ENCODE peak calls at places on chromosomes 4 and X, in four cellular contexts. V is HEK293T, I is K562, G is GM12878. N is an unnamed sample.

GRCh38 chr4:183729430-183730328 is 70.6 kb downstream of the TRAPPC11 start:
- DNase-seq in V (no peak), I (no peak), G (no peak), N (peak; percentile 27)

GRCh38 chrX:148049441-148049840 is 68.3 kb downstream of the FMR1NB start:
- DNase-seq in V (peak; percentile 37), I (peak; percentile 11), G (no peak), N (peak; percentile 22)

GRCh38 chrX:15848576-15848975 is 6.0 kb downstream of the AP1S2 start:
- DNase-seq in V (no peak), I (no peak), G (no peak), N (no peak)

GRCh38 chrX:110108381-110108796 is 105.5 kb downstream of the TMEM164 start:
- DNase-seq in V (no peak), I (no peak), G (no peak), N (no peak)

GRCh38 chr4:56289934-56290333 is 97.4 kb downstream of the AASDH start:
- DNase-seq in V (no peak), I (no peak), G (no peak), N (no peak)

GRCh38 chr4:78136109-78137081 is 79.3 kb downstream of the FRAS1 start:
- DNase-seq in V (no peak), I (no peak), G (no peak), N (peak; percentile 92)

GRCh38 chr4:37826282-37827029 is at the start of gene PGM2:
- DNase-seq in V (peak; percentile 76), I (peak; percentile 88), G (peak; percentile 45), N (peak; percentile 61)

GRCh38 chr4:154234576-154234975 is 257.0 kb downstream of the DCHS2 start:
- DNase-seq in V (no peak), I (no peak), G (no peak), N (no peak)

GRCh38 chr4:109682875-109683274 is 20.4 kb downstream of the CASP6 start:
- DNase-seq in V (no peak), I (no peak), G (no peak), N (no peak)

GRCh38 chr4:1402516-1403101 is 3.6 kb downstream of the NKX1-1 start:
- DNase-seq in V (no peak), I (no peak), G (no peak), N (no peak)

GRCh38 chr4:55866290-55866907 is 13.0 kb downstream of the EXOC1 start:
- DNase-seq in V (no peak), I (peak; percentile 37), G (peak; percentile 15), N (no peak)

GRCh38 chrX:93673056-93673868 is at the start of gene NAP1L3:
- DNase-seq in V (peak; percentile 61), I (no peak), G (no peak), N (peak; percentile 5)

GRCh38 chrX:43882294-43882681 is at the start of gene MAOB:
- DNase-seq in V (peak; percentile 53), I (peak; percentile 50), G (no peak), N (peak; percentile 63)
- TF ChIP-seq FOXK2 in V (no peak), I (no peak), G (no peak), N (no peak)

GRCh38 chr4:128333309-128334006 is 45.8 kb upstream of the PGRMC2 start:
- DNase-seq in V (no peak), I (no peak), G (no peak), N (no peak)

GRCh38 chr4:128334256-128334655 is 46.6 kb upstream of the PGRMC2 start:
- DNase-seq in V (no peak), I (peak; percentile 46), G (no peak), N (no peak)

GRCh38 chr4:128337863-128338262 is 50.2 kb upstream of the PGRMC2 start:
- DNase-seq in V (no peak), I (no peak), G (no peak), N (no peak)

GRCh38 chr4:128338634-128339355 is 51.2 kb upstream of the PGRMC2 start:
- DNase-seq in V (no peak), I (peak; percentile 29), G (no peak), N (no peak)

DNA sequence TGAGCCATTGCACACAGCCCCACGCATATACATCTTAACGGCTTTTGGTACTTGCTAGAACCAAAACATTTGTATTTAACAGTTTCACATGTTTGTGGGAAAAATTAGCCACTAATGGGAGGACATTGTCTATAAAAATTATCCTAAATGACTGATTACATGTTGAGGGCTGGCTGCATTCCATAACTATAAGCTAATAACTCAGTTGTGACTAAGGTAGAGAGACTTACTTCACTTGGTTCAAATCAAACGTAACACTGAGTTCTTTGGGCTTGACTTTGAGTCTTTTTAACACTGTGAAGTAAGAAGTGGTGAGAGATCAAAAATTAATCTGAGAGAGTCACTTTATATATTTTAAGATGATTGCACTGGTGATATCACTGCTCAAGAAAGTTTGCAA is 47.9 kb upstream of the PGRMC2 start:
- DNase-seq in V (no peak), I (no peak), G (no peak), N (no peak)
- TF ChIP-seq TARDBP in V (no peak), I (no peak), G (no peak), N (no peak)

GRCh38 chr4:74543247-74543670 is 98.3 kb downstream of the AREG start:
- DNase-seq in V (no peak), I (no peak), G (peak; percentile 9), N (no peak)

GRCh38 chr4:74544655-74545361 is 99.9 kb downstream of the AREG start:
- DNase-seq in V (no peak), I (no peak), G (no peak), N (peak; percentile 24)

GRCh38 chr4:74546020-74546419 is 101.1 kb downstream of the AREG start:
- DNase-seq in V (no peak), I (no peak), G (no peak), N (no peak)

GRCh38 chr4:74545488-74545887 is 100.6 kb downstream of the AREG start:
- DNase-seq in V (no peak), I (no peak), G (no peak), N (no peak)

GRCh38 chr4:74543983-74544382 is 99.0 kb downstream of the AREG start:
- DNase-seq in V (no peak), I (no peak), G (no peak), N (no peak)
- TF ChIP-seq FOXK2 in V (no peak), I (no peak), G (no peak), N (no peak)

DNA sequence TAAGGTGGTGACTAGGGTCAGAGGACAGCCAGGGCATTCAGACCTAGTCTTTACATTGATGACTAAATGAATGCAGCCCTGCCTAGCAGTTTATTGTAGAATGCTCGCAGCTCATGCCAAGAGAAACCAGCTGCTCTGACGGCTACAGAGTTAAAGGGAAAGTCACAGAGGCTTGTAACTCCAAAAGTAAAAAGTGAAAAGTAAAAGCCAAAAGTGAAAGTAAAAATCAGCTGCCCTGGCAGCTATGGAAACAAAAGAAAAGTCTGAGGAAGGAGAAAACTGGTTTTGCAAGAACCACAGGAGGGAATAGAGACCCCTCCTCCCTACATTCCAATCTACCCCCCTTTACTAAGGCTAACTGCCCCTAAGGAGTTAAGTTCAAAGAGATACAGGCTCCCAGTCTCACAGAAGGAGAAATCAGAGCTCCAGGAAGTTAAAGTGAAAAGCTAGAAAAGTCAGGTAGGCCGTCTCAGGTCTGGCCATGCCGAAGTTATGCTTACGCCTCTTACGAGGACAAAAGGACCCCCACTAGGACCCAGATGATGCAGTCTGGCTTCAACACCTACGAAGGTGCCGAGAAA is 6.0 kb downstream of the GAGE10 start:
- DNase-seq in V (no peak), I (no peak), G (no peak), N (no peak)
- TF ChIP-seq TARDBP in V (no peak), I (no peak), G (no peak), N (no peak)

GRCh38 chr4:101280866-101281600 is 66.3 kb downstream of the PPP3CA start:
- DNase-seq in V (no peak), I (no peak), G (no peak), N (no peak)
- TF ChIP-seq FOXK2 in V (no peak), I (no peak), G (no peak), N (no peak)

GRCh38 chr4:152591361-152591760 is 55.5 kb upstream of the FBXW7 start:
- DNase-seq in V (peak; percentile 60), I (no peak), G (no peak), N (no peak)
- TF ChIP-seq TARDBP in V (no peak), I (no peak), G (no peak), N (no peak)

N was measured in HepG2.